ENCODE peak calls at places on chromosomes 12 and 14, in seven cellular contexts. One of them, this sample, is unnamed. For H4K20me1, the result is how much of the 10 kb centered on the place peaks cover.

GRCh38 chr12:90902596-90902995 is 52.4 kb downstream of the CCER1 start:
- DNase-seq in SK-N-SH: no peak
- DNase-seq in K562: no peak
- DNase-seq in H1: no peak
- DNase-seq in GM12878: no peak
- DNase-seq in HepG2: no peak
- DNase-seq in HCT116: no peak
- DNase-seq in this sample: no peak

GRCh38 chr14:22378181-22378580 is 210.8 kb downstream of the DAD1 start:
- DNase-seq in HCT116: no peak
- DNase-seq in K562: no peak
- DNase-seq in SK-N-SH: no peak
- DNase-seq in GM12878: no peak
- DNase-seq in H1: no peak
- DNase-seq in HepG2: no peak
- DNase-seq in this sample: no peak

GRCh38 chr12:12025799-12026386 is 44.8 kb upstream of the BCL2L14 start:
- DNase-seq in SK-N-SH: no peak
- DNase-seq in HCT116: no peak
- DNase-seq in GM12878: no peak
- DNase-seq in HepG2: no peak
- DNase-seq in K562: no peak
- DNase-seq in H1: no peak
- DNase-seq in this sample: no peak

GRCh38 chr12:9348906-9349518 is 140.8 kb upstream of the PZP start:
- DNase-seq in H1: no peak
- DNase-seq in HepG2: no peak
- DNase-seq in HCT116: no peak
- DNase-seq in SK-N-SH: no peak
- DNase-seq in GM12878: no peak
- DNase-seq in K562: no peak
- DNase-seq in this sample: no peak

GRCh38 chr12:128025856-128026255 is 241.1 kb upstream of the TMEM132C start:
- DNase-seq in H1: no peak
- DNase-seq in SK-N-SH: no peak
- DNase-seq in K562: no peak
- DNase-seq in GM12878: no peak
- DNase-seq in HepG2: no peak
- DNase-seq in HCT116: no peak
- DNase-seq in this sample: no peak

GRCh38 chr14:101354726-101355125 is 206.6 kb upstream of the DIO3 start:
- DNase-seq in H1: no peak
- DNase-seq in K562: no peak
- DNase-seq in GM12878: no peak
- DNase-seq in HepG2: no peak
- DNase-seq in SK-N-SH: no peak
- DNase-seq in HCT116: no peak
- DNase-seq in this sample: no peak

GRCh38 chr14:22594156-22594716 is 3.9 kb upstream of the ABHD4 start:
- DNase-seq in H1: no peak
- DNase-seq in GM12878: no peak
- DNase-seq in SK-N-SH: no peak
- DNase-seq in K562: no peak
- DNase-seq in HepG2: no peak
- DNase-seq in HCT116: no peak
- DNase-seq in this sample: no peak

GRCh38 chr12:67539329-67539728 is 109.2 kb upstream of the DYRK2 start:
- DNase-seq in HCT116: no peak
- DNase-seq in GM12878: no peak
- DNase-seq in HepG2: no peak
- DNase-seq in SK-N-SH: no peak
- DNase-seq in K562: no peak
- DNase-seq in H1: no peak
- DNase-seq in this sample: no peak

GRCh38 chr12:130436741-130437501 is 99.2 kb downstream of the PIWIL1 start:
- DNase-seq in HepG2: no peak
- DNase-seq in HCT116: no peak
- DNase-seq in K562: no peak
- DNase-seq in SK-N-SH: no peak
- DNase-seq in H1: no peak
- DNase-seq in GM12878: no peak
- DNase-seq in this sample: no peak

GRCh38 chr12:114512351-114512750 is 106.4 kb upstream of the TBX5 start:
- DNase-seq in H1: no peak
- DNase-seq in K562: no peak
- DNase-seq in HCT116: no peak
- DNase-seq in HepG2: peak
- DNase-seq in GM12878: no peak
- DNase-seq in SK-N-SH: no peak
- DNase-seq in this sample: no peak

GRCh38 chr12:25962932-25963525 is 4.5 kb downstream of the RASSF8 start:
- DNase-seq in GM12878: no peak
- DNase-seq in SK-N-SH: no peak
- DNase-seq in HepG2: no peak
- DNase-seq in K562: no peak
- DNase-seq in HCT116: no peak
- DNase-seq in H1: no peak
- DNase-seq in this sample: no peak

GRCh38 chr12:109179927-109180326 is 63.5 kb downstream of the ACACB start:
- DNase-seq in GM12878: no peak
- DNase-seq in H1: no peak
- DNase-seq in K562: no peak
- DNase-seq in SK-N-SH: no peak
- DNase-seq in HCT116: no peak
- DNase-seq in HepG2: no peak
- DNase-seq in this sample: no peak

GRCh38 chr12:79055926-79056674 is 191.5 kb downstream of the SYT1 start:
- DNase-seq in HepG2: no peak
- DNase-seq in GM12878: no peak
- DNase-seq in K562: no peak
- DNase-seq in H1: no peak
- DNase-seq in HCT116: peak
- DNase-seq in SK-N-SH: no peak
- DNase-seq in this sample: peak

GRCh38 chr14:29724991-29725390 is 202.7 kb downstream of the PRKD1 start:
- DNase-seq in HepG2: no peak
- DNase-seq in H1: no peak
- DNase-seq in K562: no peak
- DNase-seq in GM12878: no peak
- DNase-seq in HCT116: no peak
- DNase-seq in SK-N-SH: no peak
- DNase-seq in this sample: no peak

GRCh38 chr14:61077946-61078738 is 97.1 kb downstream of the SLC38A6 start:
- DNase-seq in SK-N-SH: no peak
- DNase-seq in GM12878: no peak
- DNase-seq in HCT116: no peak
- DNase-seq in HepG2: no peak
- DNase-seq in K562: no peak
- DNase-seq in H1: no peak
- DNase-seq in this sample: no peak

GRCh38 chr12:56084958-56085543 is 5.1 kb downstream of the ERBB3 start:
- DNase-seq in SK-N-SH: no peak
- DNase-seq in HepG2: no peak
- DNase-seq in K562: peak
- DNase-seq in HCT116: no peak
- DNase-seq in GM12878: no peak
- DNase-seq in H1: no peak
- DNase-seq in this sample: peak

GRCh38 chr12:132333766-132334165 is 4.4 kb upstream of the GALNT9 start:
- DNase-seq in HCT116: no peak
- DNase-seq in SK-N-SH: no peak
- DNase-seq in K562: no peak
- DNase-seq in H1: no peak
- DNase-seq in GM12878: no peak
- DNase-seq in HepG2: no peak
- DNase-seq in this sample: no peak

GRCh38 chr12:114767081-114767480 is 83.1 kb upstream of the TBX3 start:
- DNase-seq in H1: no peak
- DNase-seq in HepG2: no peak
- DNase-seq in K562: no peak
- DNase-seq in GM12878: no peak
- DNase-seq in SK-N-SH: no peak
- DNase-seq in HCT116: no peak
- DNase-seq in this sample: no peak

GRCh38 chr14:28308727-28309126 is 457.9 kb upstream of the FOXG1 start:
- DNase-seq in SK-N-SH: no peak
- DNase-seq in GM12878: no peak
- DNase-seq in H1: no peak
- DNase-seq in HCT116: no peak
- DNase-seq in HepG2: no peak
- DNase-seq in K562: no peak
- DNase-seq in this sample: peak

GRCh38 chr14:60760209-60760608 is 25.6 kb downstream of the MNAT1 start:
- DNase-seq in GM12878: no peak
- DNase-seq in HCT116: no peak
- DNase-seq in SK-N-SH: no peak
- DNase-seq in K562: no peak
- DNase-seq in H1: no peak
- DNase-seq in HepG2: no peak
- DNase-seq in this sample: no peak

DNA sequence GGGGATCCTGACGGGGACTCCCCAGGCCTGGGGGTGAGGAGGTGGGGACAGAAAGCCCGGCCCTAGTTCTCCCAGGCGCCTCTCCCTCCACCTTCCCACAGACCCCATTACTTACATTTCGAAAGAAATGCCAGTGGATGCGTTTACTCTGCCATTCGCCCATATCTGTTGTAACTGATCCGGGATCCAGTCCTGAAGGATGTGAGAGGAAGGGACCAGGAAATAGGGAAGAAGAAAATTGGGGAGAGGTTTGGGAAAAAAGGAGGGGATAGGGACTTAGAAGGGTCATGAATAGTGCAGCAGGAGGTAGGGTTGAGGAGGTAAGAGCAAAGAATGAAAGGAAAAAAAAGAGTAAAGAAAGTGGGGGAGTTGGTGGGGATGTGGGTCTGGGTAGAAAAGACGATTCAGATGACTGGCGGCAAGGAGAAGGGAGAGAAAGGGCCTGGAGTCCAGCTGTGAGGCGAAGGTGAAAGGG is 1.1 kb downstream of the HOXC12 start:
- DNase-seq in HCT116: no peak
- DNase-seq in HepG2: no peak
- DNase-seq in H1: no peak
- DNase-seq in K562: no peak
- DNase-seq in SK-N-SH: no peak
- DNase-seq in GM12878: no peak
- DNase-seq in this sample: no peak
- H4K20me1 ChIP-seq in HCT116: under half
- H4K20me1 ChIP-seq in HepG2: under half
- H4K20me1 ChIP-seq in H1: half or more
- H4K20me1 ChIP-seq in K562: under half
- H4K20me1 ChIP-seq in SK-N-SH: under half
- H4K20me1 ChIP-seq in GM12878: under half
- H4K20me1 ChIP-seq in this sample: under half

DNA sequence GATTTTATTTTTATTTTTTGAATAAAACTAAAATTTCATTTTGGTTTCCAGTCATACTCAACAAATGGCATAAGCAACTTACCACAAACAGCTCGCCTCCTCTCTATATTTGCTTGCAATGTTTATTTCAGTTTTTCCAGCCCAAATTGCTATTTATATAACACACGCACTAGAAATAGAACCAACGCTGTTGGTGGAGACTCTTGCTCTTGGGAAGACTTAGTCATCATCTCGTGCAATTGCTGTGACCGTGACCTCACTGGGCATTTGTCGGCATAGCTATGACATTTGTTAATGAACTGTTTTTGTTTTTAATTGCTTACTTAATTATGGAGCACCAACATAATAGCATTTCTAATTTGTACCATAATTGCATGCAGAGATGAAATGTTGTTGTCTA is 153.1 kb upstream of the OTX2 start:
- DNase-seq in HepG2: no peak
- DNase-seq in SK-N-SH: no peak
- DNase-seq in HCT116: no peak
- DNase-seq in H1: no peak
- DNase-seq in GM12878: no peak
- DNase-seq in K562: no peak
- DNase-seq in this sample: no peak
- H2AFZ ChIP-seq in HepG2: no peak
- H2AFZ ChIP-seq in SK-N-SH: no peak
- H2AFZ ChIP-seq in HCT116: no peak
- H2AFZ ChIP-seq in H1: no peak
- H2AFZ ChIP-seq in GM12878: no peak
- H2AFZ ChIP-seq in K562: no peak
- H2AFZ ChIP-seq in this sample: no peak

DNA sequence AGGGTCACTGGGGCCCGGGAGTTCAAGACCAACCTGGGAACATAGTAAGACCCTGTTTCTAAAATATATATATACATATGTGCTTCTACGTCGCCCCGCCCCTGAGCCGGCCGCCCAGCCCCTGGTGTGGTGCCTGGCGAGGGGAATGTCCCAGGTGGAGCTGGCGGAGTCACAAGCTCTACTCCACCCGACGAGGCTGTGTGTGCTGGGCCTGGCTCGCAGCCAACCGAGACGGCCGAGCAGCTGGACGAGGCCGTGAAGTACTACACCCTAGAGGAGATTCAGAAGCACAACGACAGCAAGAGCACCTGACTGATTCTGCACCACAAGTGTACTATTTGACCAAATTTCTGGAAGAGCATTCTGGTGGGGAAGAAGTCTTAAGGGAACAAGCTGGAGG is 22.1 kb upstream of the ITPK1 start:
- DNase-seq in SK-N-SH: peak
- DNase-seq in GM12878: no peak
- DNase-seq in HepG2: peak
- DNase-seq in H1: no peak
- DNase-seq in HCT116: no peak
- DNase-seq in K562: peak
- DNase-seq in this sample: no peak
- TF ChIP-seq MAX in SK-N-SH: no peak
- TF ChIP-seq MAX in GM12878: no peak
- TF ChIP-seq MAX in HepG2: no peak
- TF ChIP-seq MAX in H1: no peak
- TF ChIP-seq MAX in HCT116: no peak
- TF ChIP-seq MAX in K562: no peak
- TF ChIP-seq MAX in this sample: no peak

GRCh38 chr14:68931063-68931462 is 48.0 kb downstream of the ACTN1 start:
- DNase-seq in HepG2: no peak
- DNase-seq in HCT116: no peak
- DNase-seq in GM12878: no peak
- DNase-seq in H1: no peak
- DNase-seq in K562: no peak
- DNase-seq in SK-N-SH: no peak
- DNase-seq in this sample: no peak

GRCh38 chr14:68931474-68932051 is 47.5 kb downstream of the ACTN1 start:
- DNase-seq in H1: no peak
- DNase-seq in GM12878: no peak
- DNase-seq in HCT116: no peak
- DNase-seq in HepG2: no peak
- DNase-seq in K562: no peak
- DNase-seq in SK-N-SH: no peak
- DNase-seq in this sample: no peak

GRCh38 chr14:68928770-68929550 is 50.1 kb downstream of the ACTN1 start:
- DNase-seq in HCT116: no peak
- DNase-seq in SK-N-SH: no peak
- DNase-seq in K562: no peak
- DNase-seq in HepG2: no peak
- DNase-seq in GM12878: no peak
- DNase-seq in H1: no peak
- DNase-seq in this sample: no peak

GRCh38 chr14:68927956-68928675 is 51.0 kb downstream of the ACTN1 start:
- DNase-seq in HepG2: no peak
- DNase-seq in SK-N-SH: no peak
- DNase-seq in HCT116: no peak
- DNase-seq in K562: no peak
- DNase-seq in GM12878: no peak
- DNase-seq in H1: no peak
- DNase-seq in this sample: no peak

GRCh38 chr14:68929623-68930307 is 49.3 kb downstream of the ACTN1 start:
- DNase-seq in HepG2: peak
- DNase-seq in GM12878: no peak
- DNase-seq in SK-N-SH: no peak
- DNase-seq in K562: no peak
- DNase-seq in H1: no peak
- DNase-seq in HCT116: no peak
- DNase-seq in this sample: no peak
- H4K20me1 ChIP-seq in HepG2: under half
- H4K20me1 ChIP-seq in GM12878: under half
- H4K20me1 ChIP-seq in SK-N-SH: half or more
- H4K20me1 ChIP-seq in K562: under half
- H4K20me1 ChIP-seq in H1: under half
- H4K20me1 ChIP-seq in HCT116: under half
- H4K20me1 ChIP-seq in this sample: under half

This sample was measured in endothelial cell of umbilical vein.